ENCODE peak calls at places on chromosome 11, in seven cellular contexts. P is neuronal stem cell; X is endothelial cell of umbilical vein; J is CD8-positive, alpha-beta memory T cell; N is upper lobe of right lung; B is mucosa of descending colon; G is fibroblast of lung. A is an unnamed sample. For H3K4me1, the result is how much of the 10 kb centered on the place peaks cover.

GRCh38 chr11:108748971-108749370 is 84.1 kb downstream of the DDX10 start:
- DNase-seq in P (no peak), X (no peak), J (no peak), N (no peak), B (no peak), G (no peak), A (no peak)

GRCh38 chr11:77176996-77177395 is 49.0 kb downstream of the MYO7A start:
- DNase-seq in P (no peak), X (no peak), J (no peak), N (no peak), B (peak), G (no peak), A (no peak)

GRCh38 chr11:9057032-9057431 is 34.4 kb downstream of the SCUBE2 start:
- DNase-seq in P (no peak), X (peak), J (no peak), N (no peak), B (no peak), G (peak), A (no peak)

GRCh38 chr11:58394195-58394594 is 12.5 kb downstream of the OR5B3 start:
- DNase-seq in P (no peak), X (peak), J (no peak), N (no peak), B (no peak), G (peak), A (no peak)

GRCh38 chr11:72705442-72706365 is 31.5 kb upstream of the PDE2A start:
- DNase-seq in P (no peak), X (no peak), J (no peak), N (no peak), B (no peak), G (no peak), A (no peak)

GRCh38 chr11:103608566-103608965 is 427.9 kb upstream of the DDI1 start:
- DNase-seq in P (no peak), X (no peak), J (no peak), N (no peak), B (no peak), G (peak), A (no peak)

GRCh38 chr11:103668859-103669258 is 367.6 kb upstream of the DDI1 start:
- DNase-seq in P (no peak), X (no peak), J (no peak), N (no peak), B (no peak), G (no peak), A (no peak)

GRCh38 chr11:45839204-45839603 is 8.1 kb upstream of the CRY2 start:
- DNase-seq in P (no peak), X (no peak), J (no peak), N (no peak), B (no peak), G (no peak), A (no peak)

GRCh38 chr11:69637956-69638871 is 2.7 kb upstream of the CCND1 start:
- DNase-seq in P (peak), X (peak), J (no peak), N (peak), B (peak), G (peak), A (no peak)

GRCh38 chr11:83895516-83895915 is 609.3 kb upstream of the CCDC90B start:
- DNase-seq in P (peak), X (no peak), J (no peak), N (no peak), B (no peak), G (no peak), A (no peak)

GRCh38 chr11:19597194-19597593 is 115.4 kb upstream of the NAV2 start:
- DNase-seq in P (no peak), X (peak), J (no peak), N (no peak), B (no peak), G (peak), A (no peak)

GRCh38 chr11:19560156-19560555 is 152.5 kb upstream of the NAV2 start:
- DNase-seq in P (no peak), X (peak), J (no peak), N (no peak), B (no peak), G (no peak), A (no peak)

GRCh38 chr11:69460540-69461257 is 20.8 kb upstream of the LINC01488 start:
- DNase-seq in P (no peak), X (no peak), J (no peak), N (no peak), B (no peak), G (peak), A (no peak)

GRCh38 chr11:78255919-78256318 is 67.2 kb downstream of the USP35 start:
- DNase-seq in P (no peak), X (no peak), J (no peak), N (no peak), B (no peak), G (no peak), A (no peak)

GRCh38 chr11:2527621-2528291 is 82.9 kb downstream of the KCNQ1 start:
- DNase-seq in P (no peak), X (no peak), J (peak), N (peak), B (peak), G (no peak), A (no peak)

GRCh38 chr11:65851083-65851579 is 6.8 kb downstream of the CFL1 start:
- DNase-seq in P (no peak), X (no peak), J (no peak), N (no peak), B (no peak), G (no peak), A (no peak)

GRCh38 chr11:77127969-77128691 is at the start of gene MYO7A:
- DNase-seq in P (peak), X (peak), J (no peak), N (peak), B (peak), G (peak), A (no peak)

GRCh38 chr11:2471048-2471803 is 26.4 kb downstream of the KCNQ1 start:
- DNase-seq in P (no peak), X (no peak), J (no peak), N (peak), B (no peak), G (no peak), A (no peak)

GRCh38 chr11:134515081-134515960 is 103.3 kb upstream of the B3GAT1 start:
- DNase-seq in P (no peak), X (no peak), J (no peak), N (peak), B (peak), G (no peak), A (no peak)

GRCh38 chr11:72751293-72752087 is 718 bp downstream of the ARAP1 start:
- DNase-seq in P (no peak), X (no peak), J (no peak), N (no peak), B (peak), G (no peak), A (no peak)

GRCh38 chr11:121236115-121237001 is 56.2 kb upstream of the SC5D start:
- DNase-seq in P (peak), X (peak), J (no peak), N (no peak), B (no peak), G (no peak), A (no peak)

GRCh38 chr11:113689711-113690618 is 16.1 kb downstream of the TMPRSS5 start:
- DNase-seq in P (no peak), X (no peak), J (no peak), N (no peak), B (no peak), G (no peak), A (no peak)

GRCh38 chr11:64839887-64840782 is 4.3 kb downstream of the CDC42BPG start:
- DNase-seq in P (no peak), X (no peak), J (no peak), N (no peak), B (peak), G (no peak), A (no peak)

GRCh38 chr11:12085371-12086251 is 24.8 kb upstream of the MICAL2 start:
- DNase-seq in P (no peak), X (no peak), J (no peak), N (no peak), B (no peak), G (no peak), A (no peak)
- H3K4me1 ChIP-seq in P (under half), X (half or more), J (half or more), N (half or more), B (half or more), G (under half), A (under half)

GRCh38 chr11:128625316-128625715 is 38.0 kb upstream of the ETS1 start:
- DNase-seq in P (no peak), X (no peak), J (no peak), N (no peak), B (no peak), G (no peak), A (no peak)

GRCh38 chr11:128626913-128627665 is 39.7 kb upstream of the ETS1 start:
- DNase-seq in P (no peak), X (no peak), J (no peak), N (no peak), B (no peak), G (no peak), A (no peak)

GRCh38 chr11:128625766-128626165 is 38.4 kb upstream of the ETS1 start:
- DNase-seq in P (no peak), X (no peak), J (no peak), N (no peak), B (no peak), G (no peak), A (no peak)

GRCh38 chr11:128622137-128622523 is 34.8 kb upstream of the ETS1 start:
- DNase-seq in P (no peak), X (no peak), J (no peak), N (no peak), B (no peak), G (no peak), A (no peak)

DNA sequence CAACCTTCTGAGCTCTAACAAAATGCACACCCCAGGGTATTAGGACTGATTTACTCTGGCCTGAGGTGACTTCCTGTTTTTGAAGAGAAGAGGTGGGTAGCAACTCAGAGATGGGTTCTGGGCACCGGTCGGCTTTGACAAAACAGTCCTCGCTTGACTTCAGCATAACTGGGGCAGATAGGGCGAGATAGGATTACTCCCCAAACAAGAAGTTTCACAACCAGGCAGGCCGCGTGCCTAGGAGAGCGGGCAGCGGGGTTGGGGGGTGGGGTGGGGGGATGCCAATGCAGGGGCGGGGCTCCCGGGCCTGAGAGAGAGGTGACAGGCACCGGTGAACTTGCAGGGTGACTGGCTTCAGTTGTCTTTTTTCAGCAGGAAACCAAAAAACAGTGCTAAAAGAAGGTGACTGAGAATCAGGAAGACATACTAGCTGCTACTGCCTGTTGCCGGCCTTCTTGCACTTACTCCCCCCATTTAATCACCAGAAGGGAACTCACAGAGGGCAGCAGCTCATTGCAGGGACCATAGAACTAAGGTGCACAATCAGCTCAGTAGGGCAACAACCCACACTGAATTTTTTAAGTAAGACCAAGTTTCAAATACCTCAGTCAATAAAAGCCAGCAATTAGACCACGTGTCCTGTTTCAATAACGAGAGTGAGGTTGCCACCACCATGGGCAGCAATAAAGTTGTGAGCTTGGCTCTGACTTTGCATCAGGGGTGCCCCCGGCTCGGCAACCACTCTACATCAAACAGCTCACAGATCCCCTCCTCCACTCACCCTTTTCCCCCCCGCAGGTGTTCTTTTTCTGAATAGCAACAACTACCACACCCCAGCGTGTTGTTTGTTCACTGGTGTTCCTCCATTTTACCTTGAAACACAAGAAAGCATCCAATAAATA is 37.2 kb upstream of the ETS1 start:
- DNase-seq in P (no peak), X (no peak), J (peak), N (no peak), B (peak), G (no peak), A (peak)
- H3K4me1 ChIP-seq in P (under half), X (under half), J (half or more), N (under half), B (under half), G (under half), A (under half)

GRCh38 chr11:80315263-80315662 is 874.4 kb upstream of the TENM4 start:
- DNase-seq in P (no peak), X (no peak), J (no peak), N (no peak), B (no peak), G (no peak), A (no peak)
- H3K4me1 ChIP-seq in P (under half), X (under half), J (under half), N (under half), B (under half), G (under half), A (under half)

DNA sequence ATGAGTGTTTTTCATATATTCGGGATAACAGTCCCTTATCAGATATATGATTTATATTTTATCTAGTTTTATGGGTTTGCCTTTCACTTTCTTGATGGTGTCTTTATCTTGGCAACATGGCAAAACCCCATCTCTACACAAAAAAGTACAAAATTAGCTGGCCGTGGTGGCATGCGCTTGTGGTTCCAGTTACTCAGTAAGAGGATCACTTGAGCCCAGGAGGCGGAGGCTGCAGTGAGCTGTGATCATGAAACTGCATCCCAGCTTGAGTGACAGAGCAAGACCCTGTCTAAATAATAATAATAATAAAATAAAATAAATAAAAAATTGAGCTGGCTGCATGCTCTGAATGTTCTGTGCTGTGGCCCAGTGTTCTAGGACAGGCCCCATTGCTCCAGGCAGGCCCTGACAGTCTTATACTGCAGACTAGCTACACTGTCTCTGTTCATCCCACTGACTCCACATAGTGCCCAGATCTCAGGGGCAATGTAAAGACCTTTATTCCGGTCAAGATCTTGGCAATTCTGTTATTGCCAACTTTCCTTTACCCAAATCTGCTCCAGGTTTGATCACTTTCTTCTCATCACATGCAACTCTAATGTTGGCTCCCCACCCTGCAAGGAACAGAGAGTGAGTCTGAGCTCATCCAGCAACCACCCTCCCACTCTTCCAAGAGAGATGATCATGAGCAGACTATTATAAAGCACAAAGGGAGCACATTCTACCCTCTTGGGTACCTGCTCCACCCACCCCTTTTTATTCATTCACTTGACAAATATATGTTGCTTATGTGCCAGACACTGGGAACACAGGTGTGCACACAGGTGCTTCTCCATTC is 8.8 kb downstream of the HSPA8 start:
- DNase-seq in P (no peak), X (no peak), J (no peak), N (no peak), B (no peak), G (no peak), A (no peak)
- H3K4me1 ChIP-seq in P (under half), X (under half), J (under half), N (under half), B (under half), G (under half), A (under half)

GRCh38 chr11:118206612-118207031 is 18.2 kb downstream of the JAML start:
- DNase-seq in P (no peak), X (peak), J (no peak), N (no peak), B (no peak), G (no peak), A (no peak)
- H3K4me1 ChIP-seq in P (under half), X (under half), J (half or more), N (under half), B (under half), G (under half), A (under half)

DNA sequence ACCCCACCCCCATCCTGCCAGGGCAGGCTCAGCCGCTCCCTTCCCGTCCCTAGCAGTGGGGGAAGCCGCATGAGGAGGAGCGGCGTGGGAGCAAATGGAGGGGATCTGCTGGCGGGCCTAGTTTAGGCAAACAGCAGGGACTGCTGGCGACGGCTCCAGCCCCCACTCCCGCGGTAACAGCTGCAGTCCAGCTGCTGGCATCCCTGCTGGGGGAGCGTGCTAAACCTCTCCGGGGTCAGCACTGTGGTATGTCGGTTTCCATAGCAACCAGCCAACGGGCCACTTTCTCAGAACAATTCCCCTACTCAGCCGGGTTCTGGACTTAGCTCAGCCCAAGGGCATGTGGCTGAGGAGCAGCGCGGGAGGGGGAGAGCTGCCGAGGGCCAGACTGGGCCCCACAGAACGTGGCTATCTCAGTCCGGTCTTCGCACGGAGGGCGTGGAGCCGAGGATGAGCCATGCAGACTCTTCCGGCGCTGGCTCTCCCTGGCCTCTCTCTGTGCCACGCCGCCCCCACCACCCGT is 98.8 kb downstream of the PKNOX2 start:
- DNase-seq in P (peak), X (peak), J (no peak), N (peak), B (peak), G (peak), A (no peak)
- H3K4me1 ChIP-seq in P (half or more), X (under half), J (under half), N (under half), B (under half), G (under half), A (under half)

GRCh38 chr11:95147364-95147905 is 57.8 kb downstream of the ENDOD1 start:
- DNase-seq in P (no peak), X (peak), J (no peak), N (no peak), B (no peak), G (peak), A (no peak)
- H3K4me1 ChIP-seq in P (under half), X (half or more), J (under half), N (under half), B (under half), G (under half), A (under half)

GRCh38 chr11:10505278-10506012 is 35.5 kb downstream of the RNF141 start:
- DNase-seq in P (no peak), X (peak), J (no peak), N (no peak), B (no peak), G (no peak), A (no peak)
- H3K4me1 ChIP-seq in P (under half), X (under half), J (under half), N (under half), B (under half), G (under half), A (under half)